ENCODE peak calls at places on chromosomes 12 and 14, in seven cellular contexts. E is CD8-positive, alpha-beta memory T cell; B is adrenal gland; Q is stomach; H is neuronal stem cell; G is fibroblast of lung; C is lower leg skin. W is an unnamed sample.

GRCh38 chr12:87995581-87996178 is 33.5 kb downstream of the C12orf50 start:
- DNase-seq in E (peak), B (peak), Q (peak), H (peak), G (peak), C (peak), W (peak)

GRCh38 chr12:56158029-56158925 is at the start of gene MYL6:
- DNase-seq in E (peak), B (peak), Q (peak), H (peak), G (peak), C (peak), W (peak)

GRCh38 chr14:55389330-55389729 is 22.3 kb downstream of the ATG14 start:
- DNase-seq in E (no peak), B (no peak), Q (no peak), H (no peak), G (peak), C (no peak), W (peak)

GRCh38 chr12:52179396-52179973 is 12.3 kb downstream of the KRT80 start:
- DNase-seq in E (no peak), B (no peak), Q (no peak), H (no peak), G (no peak), C (no peak), W (no peak)

GRCh38 chr14:73787760-73788508 is 63.7 kb upstream of the PTGR2 start:
- DNase-seq in E (no peak), B (no peak), Q (no peak), H (no peak), G (peak), C (no peak), W (no peak)

GRCh38 chr12:130436741-130437501 is 99.2 kb downstream of the PIWIL1 start:
- DNase-seq in E (no peak), B (no peak), Q (no peak), H (no peak), G (no peak), C (no peak), W (no peak)

GRCh38 chr12:112796067-112796466 is 4.5 kb downstream of the RPH3A start:
- DNase-seq in E (no peak), B (no peak), Q (no peak), H (no peak), G (no peak), C (no peak), W (no peak)

GRCh38 chr14:32564591-32564990 is 235.5 kb downstream of the AKAP6 start:
- DNase-seq in E (no peak), B (no peak), Q (no peak), H (no peak), G (peak), C (no peak), W (no peak)

GRCh38 chr14:64704145-64704742 is at the start of gene PLEKHG3:
- DNase-seq in E (peak), B (peak), Q (peak), H (peak), G (peak), C (no peak), W (peak)

GRCh38 chr12:21526053-21526452 is at the start of gene SPX:
- DNase-seq in E (no peak), B (no peak), Q (no peak), H (no peak), G (peak), C (no peak), W (no peak)

GRCh38 chr12:110316861-110317260 is 35.8 kb downstream of the ATP2A2 start:
- DNase-seq in E (no peak), B (no peak), Q (no peak), H (no peak), G (peak), C (no peak), W (no peak)

GRCh38 chr14:61323970-61324369 is 2.6 kb downstream of the PRKCH start:
- DNase-seq in E (no peak), B (no peak), Q (no peak), H (no peak), G (no peak), C (no peak), W (no peak)

GRCh38 chr14:61321385-61322010 is at the start of gene PRKCH:
- DNase-seq in E (peak), B (peak), Q (peak), H (peak), G (peak), C (peak), W (peak)

GRCh38 chr14:61320806-61321384 is 484 bp upstream of the PRKCH start:
- DNase-seq in E (no peak), B (no peak), Q (no peak), H (no peak), G (no peak), C (peak), W (no peak)

GRCh38 chr14:61322011-61322798 is 826 bp downstream of the PRKCH start:
- DNase-seq in E (peak), B (peak), Q (peak), H (no peak), G (no peak), C (no peak), W (no peak)

DNA sequence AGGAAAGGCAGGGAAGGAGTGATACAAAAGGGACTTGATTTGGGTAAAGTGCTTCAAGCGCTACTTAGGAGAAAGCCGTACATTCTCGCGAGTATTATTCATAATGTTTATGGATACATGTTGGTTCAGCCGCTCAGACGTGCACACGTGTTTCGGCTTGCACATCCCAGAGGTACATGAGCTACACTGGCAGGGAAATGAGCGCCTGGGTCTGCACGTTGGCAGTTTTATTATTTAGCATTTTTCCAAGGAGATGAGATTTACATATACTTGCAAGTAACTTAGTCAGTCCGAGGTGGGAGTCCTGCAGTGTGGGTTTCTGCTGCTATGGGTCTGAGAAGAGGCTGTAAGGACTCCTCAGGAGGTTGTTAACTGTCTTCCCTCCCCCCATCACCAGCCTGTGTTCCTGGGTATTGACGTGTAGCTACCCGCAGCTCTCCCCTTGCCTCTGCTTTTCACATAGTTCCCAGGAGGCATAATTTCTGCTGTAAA is 1.5 kb downstream of the PRKCH start:
- DNase-seq in E (peak), B (no peak), Q (no peak), H (no peak), G (peak), C (peak), W (no peak)
- H3K4me3 ChIP-seq in E (peak), B (no peak), Q (peak), H (no peak), G (no peak), C (peak), W (peak)

GRCh38 chr12:49094966-49095365 is 365 bp upstream of the DHH start:
- DNase-seq in E (no peak), B (no peak), Q (no peak), H (no peak), G (no peak), C (no peak), W (no peak)

GRCh38 chr12:49093746-49094103 is 876 bp downstream of the DHH start:
- DNase-seq in E (no peak), B (no peak), Q (no peak), H (no peak), G (no peak), C (no peak), W (no peak)

GRCh38 chr12:49092816-49093406 is 1.7 kb downstream of the DHH start:
- DNase-seq in E (no peak), B (no peak), Q (no peak), H (no peak), G (no peak), C (no peak), W (no peak)

GRCh38 chr12:49092086-49092815 is 2.4 kb downstream of the DHH start:
- DNase-seq in E (peak), B (no peak), Q (no peak), H (peak), G (no peak), C (no peak), W (peak)

GRCh38 chr12:49094104-49094948 is at the start of gene DHH:
- DNase-seq in E (no peak), B (peak), Q (no peak), H (no peak), G (no peak), C (no peak), W (no peak)
- H3K4me3 ChIP-seq in E (no peak), B (no peak), Q (peak), H (peak), G (no peak), C (no peak), W (no peak)

GRCh38 chr14:100283984-100284881 is 22.0 kb downstream of the SLC25A29 start:
- DNase-seq in E (no peak), B (no peak), Q (peak), H (no peak), G (no peak), C (no peak), W (no peak)
- H3K4me3 ChIP-seq in E (no peak), B (no peak), Q (peak), H (no peak), G (no peak), C (no peak), W (no peak)

GRCh38 chr14:22980672-22981089 is 1.7 kb downstream of the AJUBA start:
- DNase-seq in E (peak), B (peak), Q (peak), H (peak), G (no peak), C (peak), W (peak)

GRCh38 chr14:22977684-22978486 is 4.5 kb downstream of the AJUBA start:
- DNase-seq in E (no peak), B (no peak), Q (peak), H (peak), G (peak), C (no peak), W (peak)

GRCh38 chr14:22978487-22978837 is 3.9 kb downstream of the AJUBA start:
- DNase-seq in E (no peak), B (no peak), Q (no peak), H (no peak), G (no peak), C (no peak), W (no peak)

GRCh38 chr14:22979748-22980392 is 2.5 kb downstream of the AJUBA start:
- DNase-seq in E (no peak), B (no peak), Q (no peak), H (no peak), G (no peak), C (peak), W (no peak)

GRCh38 chr14:22978873-22979671 is 3.3 kb downstream of the AJUBA start:
- DNase-seq in E (no peak), B (no peak), Q (no peak), H (no peak), G (no peak), C (peak), W (no peak)
- H3K4me3 ChIP-seq in E (no peak), B (no peak), Q (no peak), H (peak), G (no peak), C (no peak), W (peak)

DNA sequence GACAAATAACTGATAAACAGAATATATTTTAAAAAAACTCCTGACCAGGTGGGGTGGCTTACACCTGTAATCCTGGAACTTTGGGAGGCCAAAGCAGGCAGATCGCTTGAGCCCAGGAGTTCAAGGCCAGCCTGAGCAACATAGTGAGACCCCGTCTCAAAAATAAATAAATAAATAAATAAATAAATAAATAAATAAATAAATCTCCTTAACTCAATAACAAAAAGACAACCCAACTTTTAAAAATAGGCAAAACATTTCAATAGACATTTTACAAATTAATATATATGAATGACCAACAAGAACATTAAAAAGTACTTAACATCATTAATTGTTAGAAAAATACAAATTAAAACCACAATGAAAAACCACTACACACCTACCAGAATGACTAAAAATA is 56.2 kb upstream of the CAPRIN2 start:
- DNase-seq in E (no peak), B (no peak), Q (no peak), H (no peak), G (no peak), C (no peak), W (no peak)
- H3K4me3 ChIP-seq in E (no peak), B (no peak), Q (no peak), H (no peak), G (no peak), C (no peak), W (no peak)

GRCh38 chr12:101490286-101490920 is 15.3 kb downstream of the SPIC start:
- DNase-seq in E (no peak), B (no peak), Q (peak), H (peak), G (peak), C (no peak), W (no peak)
- H3K4me3 ChIP-seq in E (no peak), B (no peak), Q (no peak), H (no peak), G (no peak), C (no peak), W (no peak)

DNA sequence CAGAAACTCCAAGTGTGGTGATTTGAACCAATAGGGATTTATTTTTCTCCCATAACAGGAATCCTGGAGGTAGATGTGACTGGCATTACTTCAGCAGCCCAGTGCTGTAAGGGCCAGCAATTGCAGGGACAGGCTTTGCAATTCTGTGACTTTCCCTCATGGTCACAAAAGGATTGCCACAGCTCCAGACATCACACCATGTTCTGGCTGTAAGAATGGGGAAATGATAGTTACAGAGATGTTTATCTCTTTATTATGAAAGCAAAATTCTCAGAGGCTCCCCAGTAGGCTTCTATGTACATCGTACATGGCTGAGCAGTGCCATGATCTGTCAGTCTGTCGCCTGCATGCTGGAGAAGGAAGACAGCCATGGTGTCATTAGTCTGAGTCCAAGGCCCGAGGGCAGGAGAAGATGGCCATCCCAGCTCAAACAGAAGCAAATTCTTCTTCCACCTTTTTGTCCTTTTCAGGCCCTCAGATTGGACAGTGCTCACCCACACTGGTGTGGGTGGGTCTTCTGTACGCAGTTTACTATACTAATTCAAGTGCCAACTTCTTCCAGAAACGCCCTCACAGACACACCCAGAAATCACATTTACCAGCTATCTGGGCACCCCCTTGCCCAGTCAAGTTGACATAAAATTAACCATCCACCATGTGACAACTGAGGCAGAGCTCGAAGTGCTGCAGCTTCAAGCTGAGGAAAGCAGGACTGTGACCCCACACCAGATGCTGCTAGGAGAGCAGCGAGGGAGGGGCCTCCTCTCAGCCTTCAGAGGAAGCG is 17.2 kb downstream of the ZBTB42 start:
- DNase-seq in E (no peak), B (no peak), Q (peak), H (no peak), G (no peak), C (no peak), W (no peak)
- H3K4me3 ChIP-seq in E (no peak), B (no peak), Q (no peak), H (no peak), G (no peak), C (no peak), W (no peak)

GRCh38 chr12:40911676-40912075 is 219.4 kb downstream of the CNTN1 start:
- DNase-seq in E (no peak), B (no peak), Q (no peak), H (no peak), G (no peak), C (no peak), W (no peak)
- H3K4me3 ChIP-seq in E (no peak), B (no peak), Q (no peak), H (no peak), G (no peak), C (no peak), W (no peak)